ENCODE peak calls at places on chromosomes 6 and 20, in seven cellular contexts. I is stomach, B is adrenal gland, Q is A549, E is ovary, A is endothelial cell of umbilical vein, F is sigmoid colon. S is an unnamed sample.

GRCh38 chr6:120584111-120584760 is 750.0 kb downstream of the TBC1D32 start:
- DNase-seq in B (no peak), F (no peak), E (no peak), A (no peak), Q (no peak), I (no peak), S (no peak)

GRCh38 chr6:71364910-71365542 is 76.4 kb downstream of the OGFRL1 start:
- DNase-seq in E (no peak), I (no peak), Q (no peak), F (no peak), A (no peak), B (no peak), S (no peak)

GRCh38 chr6:11848852-11849731 is 70.5 kb upstream of the ADTRP start:
- DNase-seq in Q (no peak), E (no peak), B (no peak), F (no peak), I (no peak), A (peak), S (no peak)

GRCh38 chr6:30752164-30752927 is 8.0 kb upstream of the IER3 start:
- DNase-seq in B (peak), I (peak), F (peak), Q (peak), A (peak), E (peak), S (peak)

GRCh38 chr6:82408952-82409421 is 45.4 kb downstream of the TPBG start:
- DNase-seq in A (no peak), F (no peak), Q (peak), B (no peak), I (no peak), E (no peak), S (no peak)

GRCh38 chr6:35955071-35955470 is 34.2 kb upstream of the SRPK1 start:
- DNase-seq in A (peak), E (no peak), F (no peak), B (no peak), Q (no peak), I (no peak), S (no peak)

GRCh38 chr6:129429953-129430352 is 280.0 kb downstream of the ARHGAP18 start:
- DNase-seq in B (no peak), A (no peak), F (no peak), Q (no peak), E (no peak), I (no peak), S (no peak)

GRCh38 chr6:26270121-26270861 is 94.7 kb upstream of the BTN3A2 start:
- DNase-seq in F (no peak), E (no peak), I (no peak), A (no peak), Q (no peak), B (no peak), S (no peak)

GRCh38 chr20:8131598-8132014 is 460 bp upstream of the PLCB1 start:
- DNase-seq in E (no peak), I (no peak), F (no peak), A (no peak), B (no peak), Q (no peak), S (no peak)

GRCh38 chr20:23190557-23190956 is 104.4 kb upstream of the CD93 start:
- DNase-seq in E (no peak), Q (no peak), B (no peak), A (no peak), I (no peak), F (no peak), S (no peak)

GRCh38 chr20:17771206-17772004 is 71.6 kb downstream of the BANF2 start:
- DNase-seq in B (no peak), A (peak), Q (no peak), I (no peak), F (no peak), E (no peak), S (no peak)

GRCh38 chr6:80548496-80548895 is 442.0 kb downstream of the BCKDHB start:
- DNase-seq in B (no peak), E (no peak), F (no peak), A (no peak), I (no peak), Q (no peak), S (no peak)

GRCh38 chr6:12014027-12014872 is 2.1 kb downstream of the HIVEP1 start:
- DNase-seq in F (no peak), E (no peak), I (no peak), A (peak), B (peak), Q (peak), S (no peak)

DNA sequence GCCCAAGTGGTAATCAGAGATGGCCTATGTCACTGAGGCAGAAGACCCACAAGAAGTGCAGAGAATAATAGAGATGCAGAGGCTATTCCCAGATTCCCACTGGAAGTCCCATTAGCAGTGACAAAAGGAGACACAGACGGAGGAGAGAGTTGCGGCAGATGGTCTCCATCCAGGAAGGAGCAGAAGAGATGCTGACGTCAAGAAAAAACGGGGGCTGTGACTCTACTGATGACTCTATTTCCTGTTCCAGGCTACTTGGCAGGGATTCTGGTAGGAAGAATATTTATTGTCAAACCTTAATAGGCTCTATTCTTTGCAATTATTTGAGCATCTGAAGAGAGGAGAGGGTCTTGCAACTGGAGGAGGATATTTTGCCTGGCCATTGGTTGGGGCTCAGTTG is 246.0 kb upstream of the ECI2 start:
- DNase-seq in Q (no peak), E (no peak), A (peak), B (no peak), F (no peak), I (no peak), S (no peak)
- H3K27ac ChIP-seq in Q (no peak), E (no peak), A (peak), B (no peak), F (peak), I (no peak), S (no peak)

DNA sequence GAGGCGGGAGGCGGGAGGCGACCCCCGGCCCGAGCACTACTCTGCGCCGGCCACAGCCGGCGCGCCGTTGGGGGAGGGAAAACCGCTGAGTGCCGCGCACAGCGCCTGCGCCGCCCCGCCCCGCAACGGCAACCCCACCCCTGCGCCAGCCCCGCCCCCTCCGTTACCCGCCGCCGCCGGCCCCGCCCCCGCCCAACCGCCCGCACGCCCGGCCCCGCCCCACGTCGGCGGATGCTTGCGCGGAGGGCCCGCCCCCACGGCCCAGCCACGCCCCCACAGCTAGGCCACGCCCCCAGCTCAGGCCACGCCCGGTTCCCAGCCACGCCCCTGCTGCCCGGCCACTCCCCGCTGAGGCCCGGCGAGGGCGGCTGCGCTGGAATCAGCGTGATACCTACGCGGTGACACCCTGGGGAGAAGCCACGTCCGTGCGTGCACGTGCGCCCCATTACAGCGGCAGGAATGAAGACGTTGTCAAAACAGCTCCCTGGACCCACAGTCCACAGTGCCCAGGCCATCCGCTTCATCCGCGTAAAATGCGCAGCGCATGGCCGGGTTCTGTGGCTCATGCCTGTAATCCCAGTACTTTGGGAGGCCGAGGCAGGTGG is at the start of gene TCFL5:
- DNase-seq in B (peak), A (peak), Q (peak), E (peak), F (peak), I (peak), S (peak)
- H3K4me3 ChIP-seq in B (no peak), A (peak), Q (peak), E (peak), F (peak), I (peak), S (peak)

DNA sequence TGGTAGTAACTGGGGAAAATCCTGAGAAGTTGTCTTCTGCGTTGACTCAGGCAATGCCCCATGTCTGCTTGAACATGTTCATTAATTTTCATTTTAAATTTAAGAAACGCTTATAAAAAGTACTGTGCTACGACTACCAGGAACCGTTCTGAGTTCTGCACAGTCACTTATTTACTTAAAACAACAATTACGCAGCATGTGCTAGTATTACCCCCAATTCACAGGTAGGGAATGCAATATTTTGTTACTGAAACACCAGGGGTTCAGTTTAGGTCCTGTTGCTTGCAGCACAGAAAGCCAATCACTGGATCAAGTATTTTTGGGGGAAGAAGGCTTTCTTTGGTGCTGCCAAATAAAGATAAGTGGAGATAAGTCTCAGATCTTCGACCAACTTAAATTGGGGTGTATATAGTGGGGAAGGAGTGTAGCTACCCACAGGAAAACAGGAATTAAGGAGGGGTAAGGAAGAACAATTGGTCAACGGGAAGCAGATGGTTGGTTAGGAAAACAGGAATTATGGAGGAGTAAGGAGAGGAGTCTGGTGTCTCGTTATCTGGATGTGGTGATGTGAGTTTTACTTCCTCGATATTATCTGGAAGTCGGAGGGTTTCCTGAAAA is 5.2 kb upstream of the LRP11 start:
- DNase-seq in B (no peak), Q (no peak), F (no peak), A (peak), I (no peak), E (no peak), S (no peak)
- TF ChIP-seq POLR2A in B (no peak), Q (no peak), F (no peak), A (no peak), I (no peak), E (no peak), S (no peak)

DNA sequence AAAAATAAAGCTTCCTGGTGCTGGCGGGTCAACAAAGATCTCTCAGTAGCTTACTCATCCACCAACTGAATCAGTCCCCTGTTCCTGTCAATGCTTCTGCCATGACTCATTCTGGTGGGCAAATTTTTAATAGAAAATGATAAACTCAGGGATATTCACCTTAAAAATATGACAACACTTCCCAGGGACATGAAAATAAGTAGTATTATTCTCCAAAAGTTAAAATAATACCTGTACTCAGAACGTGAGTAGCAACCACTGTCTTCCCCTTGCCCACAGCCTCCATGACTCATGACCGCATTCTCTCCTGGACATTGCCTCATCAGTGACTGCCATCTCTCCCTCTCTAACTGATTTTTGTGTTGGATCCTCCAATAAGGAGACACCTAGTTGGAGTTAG is 552.3 kb downstream of the KIF16B start:
- DNase-seq in B (no peak), F (no peak), Q (peak), E (no peak), A (no peak), I (no peak), S (no peak)
- H3K27ac ChIP-seq in B (no peak), F (no peak), Q (no peak), E (no peak), A (no peak), I (no peak), S (no peak)

DNA sequence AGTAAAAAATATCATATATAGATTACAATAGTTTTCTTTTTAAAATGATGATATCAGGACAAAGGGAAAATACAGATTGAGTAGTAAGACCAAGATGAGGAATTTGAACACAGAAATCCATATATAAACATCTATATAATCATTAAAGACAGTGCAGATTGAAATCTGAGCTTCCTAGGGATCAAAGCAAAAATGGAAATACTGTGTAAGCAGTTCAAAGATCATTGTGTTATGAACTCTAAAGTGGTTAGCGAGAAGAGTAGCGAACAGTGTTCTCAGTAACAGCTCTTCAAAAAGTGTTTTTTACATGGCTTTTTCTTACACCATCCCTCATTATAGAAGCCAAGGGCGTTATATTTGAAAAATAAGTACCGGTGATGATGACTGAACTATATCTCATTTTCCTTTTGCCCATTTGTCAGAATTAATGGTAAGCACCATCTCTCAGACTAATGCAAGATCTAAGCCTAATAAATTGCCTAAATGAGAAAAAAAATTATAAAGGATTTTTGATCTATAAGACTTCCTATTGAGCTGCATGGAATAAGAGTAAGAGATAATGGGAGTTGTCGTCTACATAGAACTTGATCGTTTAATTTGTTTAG is 226.3 kb downstream of the ZFAND3 start:
- DNase-seq in I (no peak), F (no peak), Q (no peak), E (no peak), A (no peak), B (no peak), S (no peak)
- H3K4me3 ChIP-seq in I (no peak), F (no peak), Q (no peak), E (no peak), A (no peak), B (no peak), S (no peak)

DNA sequence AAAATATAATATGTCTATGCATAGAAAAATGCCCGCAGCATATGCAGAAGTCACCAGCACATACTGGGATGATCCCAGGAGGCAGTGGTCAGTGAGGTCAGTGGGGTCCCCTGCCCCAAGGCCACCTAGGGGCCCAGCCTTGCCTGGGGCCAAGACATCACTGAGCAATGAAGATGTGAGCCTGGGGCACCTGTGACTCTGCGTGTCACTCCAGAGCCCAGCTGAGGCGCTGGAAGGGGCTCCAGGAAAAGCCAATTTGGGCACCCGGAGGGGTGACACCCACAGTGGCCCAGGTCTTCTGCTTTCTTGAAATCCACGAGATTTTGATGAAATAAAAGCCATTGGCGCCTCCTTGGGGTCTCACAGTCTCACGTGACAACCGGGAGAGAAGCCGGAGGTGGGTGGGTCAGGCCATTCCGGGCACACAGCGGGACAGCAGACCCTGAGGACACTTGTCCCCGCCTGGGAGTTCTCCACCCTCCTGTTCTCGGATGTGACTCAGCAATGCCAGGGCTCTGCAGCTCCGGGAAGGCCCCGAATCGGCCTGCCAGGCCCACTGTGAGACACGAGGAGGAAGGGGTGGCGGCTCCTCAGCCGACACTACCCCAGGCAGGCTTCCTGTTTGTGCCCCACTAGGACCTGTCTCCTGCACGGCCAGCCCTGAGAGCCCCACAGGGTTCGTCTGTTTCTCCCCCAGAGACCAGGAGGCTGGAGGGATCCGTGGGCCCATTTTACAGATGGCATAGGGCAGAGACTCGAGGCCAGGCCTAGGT is 24.4 kb upstream of the SLCO4A1 start:
- DNase-seq in B (peak), Q (no peak), A (peak), E (no peak), F (peak), I (peak), S (no peak)
- TF ChIP-seq POLR2A in B (no peak), Q (no peak), A (no peak), E (no peak), F (no peak), I (no peak), S (no peak)

DNA sequence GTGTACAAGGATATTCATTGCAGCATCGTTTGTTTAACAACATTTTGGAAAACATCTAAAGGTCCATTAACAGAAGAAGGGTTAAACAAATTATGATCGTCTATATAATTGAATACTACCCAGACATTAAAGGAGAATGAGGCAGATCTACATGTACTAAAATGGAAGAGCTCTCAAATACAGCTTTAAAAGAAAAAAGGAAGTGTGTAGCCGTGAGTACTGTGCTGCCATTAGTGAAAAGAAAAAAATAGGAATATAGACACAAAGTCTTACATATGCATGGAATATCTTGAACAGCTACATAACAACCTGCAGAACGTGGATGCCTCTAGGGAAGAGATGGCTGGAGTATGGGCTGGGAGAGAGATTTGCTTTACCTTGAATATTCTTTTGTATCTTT is 37.9 kb downstream of the PRDM1 start:
- DNase-seq in E (no peak), B (no peak), A (no peak), F (no peak), Q (no peak), I (no peak), S (no peak)
- H3K27ac ChIP-seq in E (no peak), B (no peak), A (no peak), F (no peak), Q (no peak), I (no peak), S (no peak)

GRCh38 chr6:111872521-111873177 is 603 bp downstream of the FYN start:
- DNase-seq in F (peak), A (peak), B (peak), Q (no peak), I (no peak), E (peak), S (peak)

GRCh38 chr6:111871207-111871606 is 2.0 kb downstream of the FYN start:
- DNase-seq in I (no peak), A (peak), F (no peak), E (no peak), Q (no peak), B (no peak), S (no peak)

GRCh38 chr6:111870751-111871064 is 2.5 kb downstream of the FYN start:
- DNase-seq in F (no peak), A (peak), B (no peak), Q (no peak), I (no peak), E (no peak), S (no peak)

GRCh38 chr6:111873178-111874029 is at the start of gene FYN:
- DNase-seq in B (peak), E (peak), A (peak), F (peak), I (peak), Q (peak), S (peak)

DNA sequence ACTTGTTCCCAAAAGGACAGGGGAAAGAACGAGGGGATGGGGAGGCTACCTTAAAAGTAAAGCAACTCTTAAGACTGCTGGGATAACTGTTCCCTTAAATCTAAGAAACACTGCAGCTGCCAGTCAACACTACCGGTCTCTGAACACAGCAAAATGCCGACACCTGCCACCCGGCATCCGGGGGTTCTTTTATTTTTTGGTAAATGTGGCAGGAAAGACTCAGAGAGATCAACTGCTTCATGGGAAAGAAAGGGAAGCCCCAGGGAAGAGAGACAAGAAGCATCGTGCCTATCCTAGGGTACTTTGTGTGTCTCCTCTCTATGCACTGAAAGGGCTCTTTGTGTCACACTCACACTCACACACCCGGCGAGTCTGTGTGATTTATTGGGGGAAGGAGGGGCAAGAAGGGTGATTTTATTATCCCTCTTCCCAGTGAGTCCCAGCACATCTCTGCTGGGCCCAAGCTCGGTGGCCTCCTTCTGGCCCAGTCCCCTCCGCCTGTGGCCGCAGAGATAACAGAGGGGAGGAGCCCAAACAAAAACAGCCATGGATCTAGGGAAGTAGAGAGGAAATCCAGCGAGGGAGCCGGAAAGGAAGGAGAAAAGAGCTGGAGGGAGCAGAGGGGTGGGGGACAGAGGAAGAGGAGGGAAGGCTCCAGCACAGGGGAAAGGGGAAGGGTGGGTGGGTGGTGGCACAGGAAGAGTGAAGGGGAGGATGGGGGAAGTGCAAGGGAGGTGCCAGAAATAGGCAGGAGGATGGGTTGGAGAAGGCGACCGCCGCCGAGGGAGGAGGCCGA is 1.3 kb downstream of the FYN start:
- DNase-seq in A (peak), F (peak), B (no peak), I (no peak), E (peak), Q (no peak), S (peak)
- H3K4me3 ChIP-seq in A (peak), F (peak), B (no peak), I (peak), E (peak), Q (peak), S (peak)